ENCODE peak calls at places on chromosomes 12 and 14, in eight cellular contexts. One of them, this sample, is unnamed.

GRCh38 chr12:74412607-74413230 is 124.9 kb upstream of the ATXN7L3B start:
- DNase-seq in psoas muscle: no peak
- DNase-seq in HFF-Myc: peak; percentile 2
- DNase-seq in H1: no peak
- DNase-seq in GM06990: peak; percentile 10
- DNase-seq in IMR-90: peak; percentile 3
- DNase-seq in lower leg skin: no peak
- DNase-seq in fibroblast of mammary gland: peak; percentile 14
- DNase-seq in this sample: no peak

GRCh38 chr12:39830862-39831520 is 211.4 kb upstream of the ABCD2 start:
- DNase-seq in psoas muscle: no peak
- DNase-seq in HFF-Myc: no peak
- DNase-seq in H1: no peak
- DNase-seq in GM06990: no peak
- DNase-seq in IMR-90: no peak
- DNase-seq in lower leg skin: no peak
- DNase-seq in fibroblast of mammary gland: peak; percentile 59
- DNase-seq in this sample: no peak

GRCh38 chr12:130222519-130223255 is 60.4 kb downstream of the FZD10 start:
- DNase-seq in psoas muscle: no peak
- DNase-seq in HFF-Myc: no peak
- DNase-seq in H1: peak; percentile 75
- DNase-seq in GM06990: no peak
- DNase-seq in IMR-90: no peak
- DNase-seq in lower leg skin: no peak
- DNase-seq in fibroblast of mammary gland: no peak
- DNase-seq in this sample: no peak

GRCh38 chr12:111758120-111758561 is 8.6 kb upstream of the ALDH2 start:
- DNase-seq in psoas muscle: peak; percentile 77
- DNase-seq in HFF-Myc: no peak
- DNase-seq in H1: peak; percentile 54
- DNase-seq in GM06990: no peak
- DNase-seq in IMR-90: no peak
- DNase-seq in lower leg skin: peak; percentile 68
- DNase-seq in fibroblast of mammary gland: no peak
- DNase-seq in this sample: no peak

GRCh38 chr12:47935196-47935595 is 28.2 kb upstream of the TMEM106C start:
- DNase-seq in psoas muscle: peak; percentile 67
- DNase-seq in HFF-Myc: peak; percentile 86
- DNase-seq in H1: no peak
- DNase-seq in GM06990: no peak
- DNase-seq in IMR-90: peak; percentile 82
- DNase-seq in lower leg skin: peak; percentile 52
- DNase-seq in fibroblast of mammary gland: peak; percentile 80
- DNase-seq in this sample: no peak

GRCh38 chr12:52684431-52684830 is 4.2 kb upstream of the KRT1 start:
- DNase-seq in psoas muscle: no peak
- DNase-seq in HFF-Myc: no peak
- DNase-seq in H1: no peak
- DNase-seq in GM06990: no peak
- DNase-seq in IMR-90: no peak
- DNase-seq in lower leg skin: no peak
- DNase-seq in fibroblast of mammary gland: no peak
- DNase-seq in this sample: no peak

GRCh38 chr14:95527392-95528002 is 7.4 kb upstream of the GLRX5 start:
- DNase-seq in psoas muscle: no peak
- DNase-seq in HFF-Myc: no peak
- DNase-seq in H1: no peak
- DNase-seq in GM06990: no peak
- DNase-seq in IMR-90: peak; percentile 84
- DNase-seq in lower leg skin: peak; percentile 69
- DNase-seq in fibroblast of mammary gland: peak; percentile 88
- DNase-seq in this sample: no peak

GRCh38 chr12:127881371-127882140 is 385.4 kb upstream of the TMEM132C start:
- DNase-seq in psoas muscle: no peak
- DNase-seq in HFF-Myc: no peak
- DNase-seq in H1: no peak
- DNase-seq in GM06990: no peak
- DNase-seq in IMR-90: no peak
- DNase-seq in lower leg skin: no peak
- DNase-seq in fibroblast of mammary gland: no peak
- DNase-seq in this sample: no peak

GRCh38 chr12:11834104-11834812 is 184.8 kb downstream of the ETV6 start:
- DNase-seq in psoas muscle: no peak
- DNase-seq in HFF-Myc: no peak
- DNase-seq in H1: no peak
- DNase-seq in GM06990: peak; percentile 25
- DNase-seq in IMR-90: peak; percentile 41
- DNase-seq in lower leg skin: no peak
- DNase-seq in fibroblast of mammary gland: peak; percentile 64
- DNase-seq in this sample: no peak

GRCh38 chr12:55682087-55682796 is 25.5 kb downstream of the ITGA7 start:
- DNase-seq in psoas muscle: no peak
- DNase-seq in HFF-Myc: no peak
- DNase-seq in H1: no peak
- DNase-seq in GM06990: no peak
- DNase-seq in IMR-90: no peak
- DNase-seq in lower leg skin: no peak
- DNase-seq in fibroblast of mammary gland: no peak
- DNase-seq in this sample: no peak

GRCh38 chr14:98853063-98853729 is 418.8 kb downstream of the BCL11B start:
- DNase-seq in psoas muscle: no peak
- DNase-seq in HFF-Myc: no peak
- DNase-seq in H1: no peak
- DNase-seq in GM06990: no peak
- DNase-seq in IMR-90: no peak
- DNase-seq in lower leg skin: no peak
- DNase-seq in fibroblast of mammary gland: no peak
- DNase-seq in this sample: no peak

GRCh38 chr12:38892090-38892786 is 13.2 kb downstream of the CPNE8 start:
- DNase-seq in psoas muscle: no peak
- DNase-seq in HFF-Myc: no peak
- DNase-seq in H1: no peak
- DNase-seq in GM06990: peak; percentile 22
- DNase-seq in IMR-90: no peak
- DNase-seq in lower leg skin: no peak
- DNase-seq in fibroblast of mammary gland: peak; percentile 23
- DNase-seq in this sample: no peak

GRCh38 chr12:129776977-129777667 is 126.7 kb downstream of the TMEM132D start:
- DNase-seq in psoas muscle: no peak
- DNase-seq in HFF-Myc: no peak
- DNase-seq in H1: no peak
- DNase-seq in GM06990: no peak
- DNase-seq in IMR-90: no peak
- DNase-seq in lower leg skin: no peak
- DNase-seq in fibroblast of mammary gland: no peak
- DNase-seq in this sample: no peak

GRCh38 chr12:8914716-8915526 is 612 bp downstream of the PHC1 start:
- DNase-seq in psoas muscle: peak; percentile 60
- DNase-seq in HFF-Myc: peak; percentile 27
- DNase-seq in H1: peak; percentile 76
- DNase-seq in GM06990: peak; percentile 67
- DNase-seq in IMR-90: peak; percentile 37
- DNase-seq in lower leg skin: peak; percentile 25
- DNase-seq in fibroblast of mammary gland: peak; percentile 45
- DNase-seq in this sample: no peak

GRCh38 chr12:76422878-76423438 is 74.7 kb upstream of the BBS10 start:
- DNase-seq in psoas muscle: no peak
- DNase-seq in HFF-Myc: peak; percentile 27
- DNase-seq in H1: no peak
- DNase-seq in GM06990: no peak
- DNase-seq in IMR-90: peak; percentile 82
- DNase-seq in lower leg skin: no peak
- DNase-seq in fibroblast of mammary gland: peak; percentile 39
- DNase-seq in this sample: no peak

GRCh38 chr12:94954029-94954685 is 49.3 kb downstream of the NDUFA12 start:
- DNase-seq in psoas muscle: no peak
- DNase-seq in HFF-Myc: peak; percentile 21
- DNase-seq in H1: no peak
- DNase-seq in GM06990: no peak
- DNase-seq in IMR-90: peak; percentile 6
- DNase-seq in lower leg skin: peak; percentile 18
- DNase-seq in fibroblast of mammary gland: peak; percentile 71
- DNase-seq in this sample: no peak

GRCh38 chr12:70577283-70577634 is 60.0 kb downstream of the PTPRB start:
- DNase-seq in psoas muscle: no peak
- DNase-seq in HFF-Myc: no peak
- DNase-seq in H1: no peak
- DNase-seq in GM06990: no peak
- DNase-seq in IMR-90: no peak
- DNase-seq in lower leg skin: no peak
- DNase-seq in fibroblast of mammary gland: no peak
- DNase-seq in this sample: no peak

GRCh38 chr14:93301821-93302447 is 30.9 kb downstream of the BTBD7 start:
- DNase-seq in psoas muscle: no peak
- DNase-seq in HFF-Myc: no peak
- DNase-seq in H1: no peak
- DNase-seq in GM06990: no peak
- DNase-seq in IMR-90: no peak
- DNase-seq in lower leg skin: no peak
- DNase-seq in fibroblast of mammary gland: no peak
- DNase-seq in this sample: no peak

GRCh38 chr14:99422220-99423010 is 58.2 kb downstream of the SETD3 start:
- DNase-seq in psoas muscle: no peak
- DNase-seq in HFF-Myc: no peak
- DNase-seq in H1: no peak
- DNase-seq in GM06990: no peak
- DNase-seq in IMR-90: no peak
- DNase-seq in lower leg skin: no peak
- DNase-seq in fibroblast of mammary gland: no peak
- DNase-seq in this sample: no peak

GRCh38 chr12:121753844-121754264 is 39.6 kb downstream of the RHOF start:
- DNase-seq in psoas muscle: peak; percentile 84
- DNase-seq in HFF-Myc: no peak
- DNase-seq in H1: no peak
- DNase-seq in GM06990: no peak
- DNase-seq in IMR-90: no peak
- DNase-seq in lower leg skin: no peak
- DNase-seq in fibroblast of mammary gland: no peak
- DNase-seq in this sample: no peak

GRCh38 chr12:23795494-23795893 is 154.0 kb downstream of the SOX5 start:
- DNase-seq in psoas muscle: no peak
- DNase-seq in HFF-Myc: no peak
- DNase-seq in H1: no peak
- DNase-seq in GM06990: no peak
- DNase-seq in IMR-90: no peak
- DNase-seq in lower leg skin: no peak
- DNase-seq in fibroblast of mammary gland: no peak
- DNase-seq in this sample: no peak

GRCh38 chr14:53295985-53296582 is 143.0 kb upstream of the DDHD1 start:
- DNase-seq in psoas muscle: no peak
- DNase-seq in HFF-Myc: no peak
- DNase-seq in H1: no peak
- DNase-seq in GM06990: no peak
- DNase-seq in IMR-90: peak; percentile 45
- DNase-seq in lower leg skin: no peak
- DNase-seq in fibroblast of mammary gland: peak; percentile 59
- DNase-seq in this sample: peak; percentile 4
- TF ChIP-seq CTCF in psoas muscle: peak; percentile 72
- TF ChIP-seq CTCF in HFF-Myc: peak; percentile 35
- TF ChIP-seq CTCF in H1: peak; percentile 58
- TF ChIP-seq CTCF in GM06990: peak; percentile 49
- TF ChIP-seq CTCF in IMR-90: peak; percentile 55
- TF ChIP-seq CTCF in lower leg skin: no peak
- TF ChIP-seq CTCF in fibroblast of mammary gland: peak; percentile 56
- TF ChIP-seq CTCF in this sample: peak; percentile 41

DNA sequence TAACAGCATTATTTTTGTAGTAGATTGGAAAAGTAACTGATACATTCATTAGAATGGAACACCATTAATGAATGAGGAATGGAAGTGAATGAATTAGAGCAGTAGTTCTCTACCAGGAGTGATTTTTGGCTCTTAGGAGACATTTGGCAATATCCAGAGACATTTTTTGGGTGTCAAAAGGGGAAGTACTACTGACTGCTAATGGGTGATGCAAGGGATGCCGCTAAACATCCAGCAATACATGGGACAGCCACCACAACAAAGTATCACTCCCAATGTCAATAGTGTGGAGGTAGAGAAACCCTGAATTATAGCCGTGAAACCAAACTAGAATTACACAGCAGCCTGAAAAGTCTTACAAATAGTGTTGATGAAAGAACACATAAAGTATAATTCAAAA is 1.5 kb downstream of the CHURC1 start:
- DNase-seq in psoas muscle: no peak
- DNase-seq in HFF-Myc: no peak
- DNase-seq in H1: no peak
- DNase-seq in GM06990: no peak
- DNase-seq in IMR-90: no peak
- DNase-seq in lower leg skin: no peak
- DNase-seq in fibroblast of mammary gland: no peak
- DNase-seq in this sample: no peak
- H3K4me3 ChIP-seq in psoas muscle: peak overlapping the region; percentile 99
- H3K4me3 ChIP-seq in HFF-Myc: peak overlapping the region; percentile 96
- H3K4me3 ChIP-seq in H1: no peak overlapping the region
- H3K4me3 ChIP-seq in GM06990: peak overlapping the region; percentile 87
- H3K4me3 ChIP-seq in IMR-90: no peak overlapping the region
- H3K4me3 ChIP-seq in lower leg skin: no peak overlapping the region
- H3K4me3 ChIP-seq in fibroblast of mammary gland: no peak overlapping the region
- H3K4me3 ChIP-seq in this sample: no peak overlapping the region

DNA sequence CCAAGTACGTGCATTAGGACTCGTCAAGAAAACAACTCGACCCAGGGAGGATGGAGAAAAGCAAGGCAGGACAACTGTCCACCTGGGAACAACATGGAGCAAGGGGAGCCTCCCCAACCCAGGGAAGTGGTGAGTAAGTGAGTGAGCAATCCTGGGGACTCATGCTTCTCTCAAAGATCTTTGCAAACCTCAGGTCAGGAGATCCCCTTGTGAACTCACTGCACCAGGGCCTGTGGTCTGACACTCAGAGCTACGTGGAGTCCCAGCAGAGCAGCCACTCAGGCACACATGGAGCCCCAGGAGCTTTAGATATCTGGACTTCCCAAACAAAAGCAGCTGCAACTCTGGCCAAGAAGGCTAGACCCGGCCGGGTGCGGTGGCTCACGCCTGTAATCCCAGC is 12.2 kb upstream of the OR5AU1 start:
- DNase-seq in psoas muscle: no peak
- DNase-seq in HFF-Myc: no peak
- DNase-seq in H1: no peak
- DNase-seq in GM06990: no peak
- DNase-seq in IMR-90: peak; percentile 52
- DNase-seq in lower leg skin: no peak
- DNase-seq in fibroblast of mammary gland: peak; percentile 64
- DNase-seq in this sample: no peak
- TF ChIP-seq CTCF in psoas muscle: no peak
- TF ChIP-seq CTCF in HFF-Myc: no peak
- TF ChIP-seq CTCF in H1: no peak
- TF ChIP-seq CTCF in GM06990: no peak
- TF ChIP-seq CTCF in IMR-90: no peak
- TF ChIP-seq CTCF in lower leg skin: no peak
- TF ChIP-seq CTCF in fibroblast of mammary gland: no peak
- TF ChIP-seq CTCF in this sample: no peak

DNA sequence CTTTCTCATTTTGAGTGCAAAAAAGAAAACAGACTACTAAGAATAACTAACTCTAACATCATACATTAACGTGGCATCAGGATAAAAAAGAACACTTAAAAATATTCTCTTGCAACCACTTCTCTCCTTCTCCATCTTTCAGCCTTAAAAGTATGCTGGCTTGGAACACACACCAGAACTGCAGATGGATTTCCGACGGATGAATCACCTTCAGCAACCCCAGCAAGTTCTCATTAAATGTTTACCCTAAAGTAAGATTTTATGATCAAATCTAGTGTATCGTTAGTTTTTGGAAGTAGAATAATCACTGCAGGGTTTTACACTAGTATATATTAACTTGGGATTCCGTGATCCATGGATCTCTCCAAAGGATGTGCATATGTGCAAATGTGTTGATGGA is 1.2 kb downstream of the NEK9 start:
- DNase-seq in psoas muscle: no peak
- DNase-seq in HFF-Myc: peak; percentile 30
- DNase-seq in H1: no peak
- DNase-seq in GM06990: no peak
- DNase-seq in IMR-90: peak; percentile 85
- DNase-seq in lower leg skin: no peak
- DNase-seq in fibroblast of mammary gland: peak; percentile 80
- DNase-seq in this sample: no peak
- H3K4me3 ChIP-seq in psoas muscle: peak overlapping the region; percentile 83
- H3K4me3 ChIP-seq in HFF-Myc: peak overlapping the region; percentile 76
- H3K4me3 ChIP-seq in H1: peak overlapping the region; percentile 75
- H3K4me3 ChIP-seq in GM06990: peak overlapping the region; percentile 89
- H3K4me3 ChIP-seq in IMR-90: peak overlapping the region; percentile 91
- H3K4me3 ChIP-seq in lower leg skin: no peak overlapping the region
- H3K4me3 ChIP-seq in fibroblast of mammary gland: peak overlapping the region; percentile 79
- H3K4me3 ChIP-seq in this sample: peak overlapping the region; percentile 75

This sample was measured in GM12864.